ENCODE peak calls at places on chromosomes 2 and 18, in four cellular contexts. P is stimulated activated naive B cell treated with anti-CD40 and anti-IgM and Interleukin-4, amounts not matched to agents 10 μg/mL and 1 μg/mL and 100 μg/mL, for 72 hours; I is tibial artery; B is NCI-H1105 treated with DMSO at 0.1 percent for 48 hours. H is an unnamed sample.

GRCh38 chr2:90079374-90079773 is 1387.9 kb downstream of the RPIA start:
- DNase-seq in P (no peak), I (no peak), B (no peak), H (no peak)

GRCh38 chr2:226526731-226527130 is 272.9 kb downstream of the IRS1 start:
- DNase-seq in P (no peak), I (no peak), B (no peak), H (no peak)

GRCh38 chr2:164260506-164260905 is 360.8 kb downstream of the GRB14 start:
- DNase-seq in P (no peak), I (no peak), B (no peak), H (no peak)

GRCh38 chr2:43854671-43855070 is 15.9 kb downstream of the ABCG8 start:
- DNase-seq in P (no peak), I (no peak), B (no peak), H (no peak)

GRCh38 chr2:26704441-26704977 is 12.0 kb downstream of the KCNK3 start:
- DNase-seq in P (no peak), I (no peak), B (no peak), H (no peak)

GRCh38 chr2:177796644-177797415 is 275.7 kb downstream of the PDE11A start:
- DNase-seq in P (no peak), I (no peak), B (peak; percentile 15), H (no peak)

GRCh38 chr18:10852610-10853303 is 296.6 kb downstream of the PIEZO2 start:
- DNase-seq in P (no peak), I (no peak), B (no peak), H (no peak)

GRCh38 chr2:69601179-69601612 is 42.3 kb downstream of the AAK1 start:
- DNase-seq in P (no peak), I (no peak), B (no peak), H (peak; percentile 66)

GRCh38 chr18:69838003-69838402 is 109.7 kb downstream of the CD226 start:
- DNase-seq in P (no peak), I (no peak), B (no peak), H (no peak)

GRCh38 chr2:181157326-181157725 is 176.9 kb downstream of the UBE2E3 start:
- DNase-seq in P (no peak), I (no peak), B (no peak), H (no peak)

GRCh38 chr2:28424799-28425492 is 32.3 kb downstream of the FOSL2 start:
- DNase-seq in P (no peak), I (no peak), B (no peak), H (no peak)

GRCh38 chr2:100818606-100819364 is 1.2 kb upstream of the NPAS2 start:
- DNase-seq in P (no peak), I (no peak), B (peak; percentile 22), H (peak; percentile 90)

GRCh38 chr18:58307441-58307840 is 263.4 kb downstream of the NEDD4L start:
- DNase-seq in P (no peak), I (no peak), B (no peak), H (no peak)

GRCh38 chr2:28661589-28662001 is 90.0 kb upstream of the PPP1CB start:
- DNase-seq in P (no peak), I (peak; percentile 84), B (no peak), H (peak; percentile 90)

GRCh38 chr2:50466694-50467093 is 565.2 kb downstream of the NRXN1 start:
- DNase-seq in P (no peak), I (no peak), B (peak; percentile 8), H (no peak)

GRCh38 chr2:30708491-30709290 is 98.6 kb downstream of the CAPN13 start:
- DNase-seq in P (no peak), I (no peak), B (no peak), H (no peak)